ENCODE peak calls at places on chromosomes 6 and 20, in seven cellular contexts. H is esophagus squamous epithelium, D is A549, F is A673, Q is PC-3, W is hepatocyte, T is esophagus muscularis mucosa. A is an unnamed sample.

GRCh38 chr6:124590001-124590400 is 372.2 kb upstream of the RNF217 start:
- DNase-seq in Q (no peak), W (no peak), D (no peak), F (no peak), T (no peak), H (no peak), A (no peak)

GRCh38 chr6:162602759-162603158 is 124.8 kb downstream of the PRKN start:
- DNase-seq in Q (no peak), W (no peak), H (no peak), T (no peak), D (no peak), F (no peak), A (no peak)

GRCh38 chr6:34391023-34391485 is 1.4 kb downstream of the NUDT3 start:
- DNase-seq in D (peak), H (no peak), Q (peak), W (peak), T (no peak), F (peak), A (no peak)

GRCh38 chr6:137217801-137218472 is 1.2 kb downstream of the IFNGR1 start:
- DNase-seq in T (no peak), W (peak), F (no peak), H (no peak), Q (peak), D (no peak), A (no peak)

GRCh38 chr20:47490795-47491194 is 10.9 kb upstream of the NCOA3 start:
- DNase-seq in D (no peak), Q (no peak), W (no peak), T (no peak), H (no peak), F (no peak), A (no peak)

GRCh38 chr6:7438011-7438410 is 48.4 kb downstream of the RIOK1 start:
- DNase-seq in H (no peak), T (no peak), D (no peak), W (no peak), Q (no peak), F (no peak), A (no peak)

GRCh38 chr6:33589723-33590530 is 9.9 kb upstream of the BAK1 start:
- DNase-seq in H (no peak), F (peak), W (peak), Q (peak), T (no peak), D (peak), A (peak)

GRCh38 chr6:97630592-97630991 is 347.6 kb upstream of the MMS22L start:
- DNase-seq in D (no peak), W (no peak), F (no peak), Q (peak), H (no peak), T (no peak), A (no peak)

GRCh38 chr6:492816-493414 is 101.4 kb downstream of the IRF4 start:
- DNase-seq in Q (no peak), D (no peak), T (no peak), H (no peak), W (no peak), F (no peak), A (no peak)

GRCh38 chr6:98516869-98517268 is 317.5 kb upstream of the POU3F2 start:
- DNase-seq in D (no peak), H (no peak), Q (no peak), T (no peak), W (no peak), F (no peak), A (no peak)

GRCh38 chr6:85684125-85684808 is 41.6 kb upstream of the SYNCRIP start:
- DNase-seq in D (no peak), W (no peak), F (no peak), T (no peak), Q (no peak), H (no peak), A (no peak)

GRCh38 chr6:56046576-56046975 is 171.2 kb upstream of the BMP5 start:
- DNase-seq in H (no peak), W (no peak), F (no peak), T (no peak), Q (peak), D (no peak), A (no peak)

GRCh38 chr6:112283621-112284020 is 29.3 kb upstream of the LAMA4 start:
- DNase-seq in D (no peak), T (no peak), W (no peak), Q (peak), F (no peak), H (no peak), A (no peak)

GRCh38 chr6:37860226-37860839 is 40.8 kb downstream of the ZFAND3 start:
- DNase-seq in F (peak), Q (peak), T (no peak), H (no peak), D (peak), W (peak), A (peak)

GRCh38 chr20:54255157-54255556 is 47.3 kb downstream of the PFDN4 start:
- DNase-seq in W (no peak), H (no peak), Q (no peak), F (no peak), D (no peak), T (no peak), A (no peak)

GRCh38 chr6:138403324-138403800 is 661 bp upstream of the HEBP2 start:
- DNase-seq in D (peak), W (peak), Q (no peak), H (no peak), F (peak), T (peak), A (peak)

GRCh38 chr20:22583773-22584629 is at the start of gene FOXA2:
- DNase-seq in T (no peak), F (no peak), W (peak), H (no peak), D (peak), Q (peak), A (peak)

GRCh38 chr6:47376930-47377329 is 67.2 kb upstream of the TNFRSF21 start:
- DNase-seq in W (no peak), F (no peak), D (no peak), Q (no peak), T (no peak), H (no peak), A (no peak)

DNA sequence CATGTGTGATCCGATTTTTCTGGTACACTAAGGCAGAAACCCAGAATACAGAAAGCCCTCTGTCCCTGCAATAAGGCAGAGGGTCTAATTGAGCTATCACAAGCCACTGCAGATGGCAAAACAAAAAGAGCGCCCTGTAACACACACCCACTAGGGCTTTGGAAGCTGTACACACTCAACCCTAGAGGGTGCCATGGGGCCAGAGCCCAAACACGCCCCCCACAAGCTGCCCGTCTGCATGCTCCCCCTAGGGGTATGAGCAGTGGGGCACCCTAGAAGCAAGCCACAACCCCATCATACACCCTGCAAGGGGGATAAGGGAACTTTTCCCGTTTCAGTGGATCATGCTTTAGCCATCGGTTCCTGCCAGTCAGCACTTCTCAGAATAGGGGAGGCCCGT is 62.2 kb upstream of the PDE10A start:
- DNase-seq in T (peak), W (no peak), H (no peak), F (peak), D (no peak), Q (no peak), A (no peak)
- TF ChIP-seq CTCF in T (no peak), W (no peak), H (no peak), F (no peak), D (no peak), Q (no peak), A (no peak)

GRCh38 chr6:13662651-13663334 is 47.7 kb downstream of the NOL7 start:
- DNase-seq in H (no peak), F (no peak), Q (no peak), T (no peak), D (no peak), W (no peak), A (no peak)

GRCh38 chr6:13663986-13664385 is 47.6 kb downstream of the RANBP9 start:
- DNase-seq in T (no peak), W (no peak), H (no peak), Q (no peak), D (no peak), F (no peak), A (no peak)

GRCh38 chr6:13667655-13668054 is 44.0 kb downstream of the RANBP9 start:
- DNase-seq in F (no peak), T (no peak), W (no peak), Q (no peak), D (no peak), H (no peak), A (no peak)

GRCh38 chr6:13666194-13667105 is 45.2 kb downstream of the RANBP9 start:
- DNase-seq in H (no peak), T (no peak), D (no peak), Q (peak), F (peak), W (no peak), A (no peak)

GRCh38 chr6:13664703-13665352 is 46.8 kb downstream of the RANBP9 start:
- DNase-seq in H (no peak), W (no peak), T (no peak), Q (no peak), F (no peak), D (no peak), A (no peak)
- H3K27ac ChIP-seq in H (no peak), W (no peak), T (no peak), Q (no peak), F (no peak), D (no peak), A (no peak)

GRCh38 chr6:20837189-20837588 is 302.9 kb downstream of the CDKAL1 start:
- DNase-seq in H (no peak), D (no peak), W (no peak), F (no peak), T (no peak), Q (no peak), A (no peak)

GRCh38 chr6:20838113-20838512 is 303.9 kb downstream of the CDKAL1 start:
- DNase-seq in Q (no peak), F (no peak), D (no peak), W (no peak), H (no peak), T (no peak), A (no peak)

GRCh38 chr6:20841806-20842205 is 307.5 kb downstream of the CDKAL1 start:
- DNase-seq in H (no peak), D (no peak), F (no peak), W (no peak), Q (no peak), T (no peak), A (no peak)

GRCh38 chr6:20840675-20841074 is 306.4 kb downstream of the CDKAL1 start:
- DNase-seq in W (no peak), Q (no peak), T (no peak), F (no peak), D (no peak), H (no peak), A (no peak)

GRCh38 chr6:20839624-20840023 is 305.4 kb downstream of the CDKAL1 start:
- DNase-seq in F (no peak), T (no peak), D (no peak), H (no peak), Q (no peak), W (no peak), A (no peak)
- TF ChIP-seq CTCF in F (no peak), T (no peak), D (no peak), H (no peak), Q (peak), W (no peak), A (no peak)

GRCh38 chr20:62928246-62928939 is 2.1 kb upstream of the DIDO1 start:
- DNase-seq in Q (no peak), T (no peak), D (no peak), F (no peak), W (no peak), H (no peak), A (no peak)

GRCh38 chr20:62931464-62931863 is 5.2 kb upstream of the DIDO1 start:
- DNase-seq in Q (no peak), W (no peak), F (no peak), T (no peak), H (no peak), D (no peak), A (no peak)

GRCh38 chr20:62926229-62927127 is at the start of gene DIDO1:
- DNase-seq in F (peak), Q (peak), W (peak), T (peak), D (peak), H (peak), A (peak)

GRCh38 chr20:62927128-62927705 is 912 bp upstream of the DIDO1 start:
- DNase-seq in D (no peak), H (no peak), Q (no peak), T (no peak), W (no peak), F (no peak), A (no peak)

DNA sequence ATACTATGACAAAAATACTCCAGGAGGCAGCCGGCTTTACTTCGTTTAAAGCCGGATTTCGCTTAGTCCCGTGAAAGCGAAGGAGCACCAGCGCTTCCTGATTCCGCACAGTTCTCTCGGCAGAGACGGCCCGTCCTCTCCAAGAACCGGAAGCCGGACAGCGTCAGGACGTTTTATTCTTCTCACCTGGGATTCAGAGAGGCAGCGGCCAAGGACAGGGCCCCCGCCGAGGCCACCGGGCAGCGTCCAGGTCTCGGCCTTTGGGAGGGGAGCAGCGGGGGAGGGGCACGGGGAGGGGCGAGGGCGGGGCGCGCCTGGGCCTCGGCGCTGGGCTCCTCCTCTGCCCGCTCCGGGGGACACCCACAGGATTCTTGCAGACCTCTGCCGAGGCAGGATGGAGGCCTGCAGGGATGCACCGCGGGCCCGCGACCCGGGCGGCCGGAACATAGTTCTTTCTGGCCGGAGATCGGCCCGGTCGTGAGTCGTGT is 2.8 kb upstream of the DIDO1 start:
- DNase-seq in W (peak), D (no peak), H (no peak), Q (peak), F (peak), T (no peak), A (peak)
- H3K27ac ChIP-seq in W (peak), D (no peak), H (peak), Q (no peak), F (peak), T (peak), A (peak)

GRCh38 chr20:59207742-59208357 is 44.2 kb downstream of the ZNF831 start:
- DNase-seq in W (peak), F (peak), H (no peak), D (peak), Q (peak), T (no peak), A (no peak)
- TF ChIP-seq CTCF in W (peak), F (peak), H (peak), D (peak), Q (peak), T (peak), A (no peak)